ENCODE peak calls at places on chromosomes 6 and 20, in six cellular contexts. One of them, this sample, is unnamed. For H3K36me3, the result is how much of the 10 kb centered on the place peaks cover.

GRCh38 chr6:152151930-152152329 is 344.4 kb downstream of the ESR1 start:
- DNase-seq in ovary: no peak
- DNase-seq in OCI-LY7: no peak
- DNase-seq in testis: no peak
- DNase-seq in effector memory CD4-positive, alpha-beta T cell: no peak
- DNase-seq in fibroblast of lung: no peak
- DNase-seq in this sample: no peak

GRCh38 chr6:46054531-46054930 is 38.9 kb upstream of the CLIC5 start:
- DNase-seq in ovary: no peak
- DNase-seq in OCI-LY7: no peak
- DNase-seq in testis: no peak
- DNase-seq in effector memory CD4-positive, alpha-beta T cell: no peak
- DNase-seq in fibroblast of lung: no peak
- DNase-seq in this sample: no peak

GRCh38 chr20:45340236-45340847 is 7.9 kb downstream of the SDC4 start:
- DNase-seq in ovary: no peak
- DNase-seq in OCI-LY7: no peak
- DNase-seq in testis: no peak
- DNase-seq in effector memory CD4-positive, alpha-beta T cell: no peak
- DNase-seq in fibroblast of lung: no peak
- DNase-seq in this sample: no peak

GRCh38 chr6:138540468-138540867 is 41.2 kb upstream of the NHSL1 start:
- DNase-seq in ovary: no peak
- DNase-seq in OCI-LY7: no peak
- DNase-seq in testis: no peak
- DNase-seq in effector memory CD4-positive, alpha-beta T cell: no peak
- DNase-seq in fibroblast of lung: peak
- DNase-seq in this sample: no peak

GRCh38 chr6:37048851-37049734 is 43.6 kb downstream of the FGD2 start:
- DNase-seq in ovary: peak
- DNase-seq in OCI-LY7: peak
- DNase-seq in testis: peak
- DNase-seq in effector memory CD4-positive, alpha-beta T cell: peak
- DNase-seq in fibroblast of lung: peak
- DNase-seq in this sample: peak

GRCh38 chr6:28880894-28881780 is 42.6 kb downstream of the TRIM27 start:
- DNase-seq in ovary: peak
- DNase-seq in OCI-LY7: peak
- DNase-seq in testis: peak
- DNase-seq in effector memory CD4-positive, alpha-beta T cell: no peak
- DNase-seq in fibroblast of lung: peak
- DNase-seq in this sample: peak

GRCh38 chr6:156961282-156961892 is 184.2 kb downstream of the ARID1B start:
- DNase-seq in ovary: no peak
- DNase-seq in OCI-LY7: no peak
- DNase-seq in testis: no peak
- DNase-seq in effector memory CD4-positive, alpha-beta T cell: no peak
- DNase-seq in fibroblast of lung: no peak
- DNase-seq in this sample: no peak

GRCh38 chr6:145860562-145860961 is 46.0 kb upstream of the FBXO30 start:
- DNase-seq in ovary: no peak
- DNase-seq in OCI-LY7: no peak
- DNase-seq in testis: no peak
- DNase-seq in effector memory CD4-positive, alpha-beta T cell: no peak
- DNase-seq in fibroblast of lung: no peak
- DNase-seq in this sample: no peak

GRCh38 chr6:107444277-107444676 is 15.1 kb downstream of the PDSS2 start:
- DNase-seq in ovary: no peak
- DNase-seq in OCI-LY7: no peak
- DNase-seq in testis: no peak
- DNase-seq in effector memory CD4-positive, alpha-beta T cell: no peak
- DNase-seq in fibroblast of lung: peak
- DNase-seq in this sample: no peak

GRCh38 chr20:24743641-24744040 is 205.4 kb upstream of the CST7 start:
- DNase-seq in ovary: no peak
- DNase-seq in OCI-LY7: no peak
- DNase-seq in testis: no peak
- DNase-seq in effector memory CD4-positive, alpha-beta T cell: no peak
- DNase-seq in fibroblast of lung: no peak
- DNase-seq in this sample: no peak

GRCh38 chr20:24741673-24742072 is 207.4 kb upstream of the CST7 start:
- DNase-seq in ovary: no peak
- DNase-seq in OCI-LY7: no peak
- DNase-seq in testis: no peak
- DNase-seq in effector memory CD4-positive, alpha-beta T cell: no peak
- DNase-seq in fibroblast of lung: no peak
- DNase-seq in this sample: no peak

GRCh38 chr20:24739751-24740150 is 209.3 kb upstream of the CST7 start:
- DNase-seq in ovary: no peak
- DNase-seq in OCI-LY7: no peak
- DNase-seq in testis: no peak
- DNase-seq in effector memory CD4-positive, alpha-beta T cell: no peak
- DNase-seq in fibroblast of lung: no peak
- DNase-seq in this sample: no peak

GRCh38 chr20:24742989-24743388 is 206.1 kb upstream of the CST7 start:
- DNase-seq in ovary: no peak
- DNase-seq in OCI-LY7: no peak
- DNase-seq in testis: no peak
- DNase-seq in effector memory CD4-positive, alpha-beta T cell: no peak
- DNase-seq in fibroblast of lung: no peak
- DNase-seq in this sample: no peak

GRCh38 chr20:24742436-24742835 is 206.6 kb upstream of the CST7 start:
- DNase-seq in ovary: no peak
- DNase-seq in OCI-LY7: no peak
- DNase-seq in testis: no peak
- DNase-seq in effector memory CD4-positive, alpha-beta T cell: no peak
- DNase-seq in fibroblast of lung: no peak
- DNase-seq in this sample: no peak
- H3K27ac ChIP-seq in ovary: no peak
- H3K27ac ChIP-seq in OCI-LY7: no peak
- H3K27ac ChIP-seq in testis: no peak
- H3K27ac ChIP-seq in effector memory CD4-positive, alpha-beta T cell: no peak
- H3K27ac ChIP-seq in fibroblast of lung: no peak
- H3K27ac ChIP-seq in this sample: no peak

GRCh38 chr20:40494238-40494637 is 194.8 kb downstream of the MAFB start:
- DNase-seq in ovary: no peak
- DNase-seq in OCI-LY7: no peak
- DNase-seq in testis: peak
- DNase-seq in effector memory CD4-positive, alpha-beta T cell: no peak
- DNase-seq in fibroblast of lung: no peak
- DNase-seq in this sample: no peak
- H3K4me3 ChIP-seq in ovary: no peak
- H3K4me3 ChIP-seq in OCI-LY7: no peak
- H3K4me3 ChIP-seq in testis: no peak
- H3K4me3 ChIP-seq in effector memory CD4-positive, alpha-beta T cell: no peak
- H3K4me3 ChIP-seq in fibroblast of lung: no peak
- H3K4me3 ChIP-seq in this sample: no peak

GRCh38 chr6:121920616-121921015 is 478.8 kb upstream of the HSF2 start:
- DNase-seq in ovary: no peak
- DNase-seq in OCI-LY7: no peak
- DNase-seq in testis: no peak
- DNase-seq in effector memory CD4-positive, alpha-beta T cell: no peak
- DNase-seq in fibroblast of lung: no peak
- DNase-seq in this sample: no peak

GRCh38 chr6:121912905-121913304 is 477.5 kb downstream of the GJA1 start:
- DNase-seq in ovary: no peak
- DNase-seq in OCI-LY7: no peak
- DNase-seq in testis: no peak
- DNase-seq in effector memory CD4-positive, alpha-beta T cell: no peak
- DNase-seq in fibroblast of lung: peak
- DNase-seq in this sample: no peak

GRCh38 chr6:121917263-121917829 is 481.9 kb downstream of the GJA1 start:
- DNase-seq in ovary: no peak
- DNase-seq in OCI-LY7: no peak
- DNase-seq in testis: no peak
- DNase-seq in effector memory CD4-positive, alpha-beta T cell: no peak
- DNase-seq in fibroblast of lung: no peak
- DNase-seq in this sample: no peak

GRCh38 chr6:121917834-121918559 is 481.5 kb upstream of the HSF2 start:
- DNase-seq in ovary: no peak
- DNase-seq in OCI-LY7: no peak
- DNase-seq in testis: no peak
- DNase-seq in effector memory CD4-positive, alpha-beta T cell: no peak
- DNase-seq in fibroblast of lung: peak
- DNase-seq in this sample: no peak
- H3K36me3 ChIP-seq in ovary: under half
- H3K36me3 ChIP-seq in OCI-LY7: under half
- H3K36me3 ChIP-seq in testis: under half
- H3K36me3 ChIP-seq in effector memory CD4-positive, alpha-beta T cell: under half
- H3K36me3 ChIP-seq in fibroblast of lung: under half
- H3K36me3 ChIP-seq in this sample: under half

GRCh38 chr6:150053450-150053849 is 15.5 kb downstream of the ULBP3 start:
- DNase-seq in ovary: no peak
- DNase-seq in OCI-LY7: no peak
- DNase-seq in testis: no peak
- DNase-seq in effector memory CD4-positive, alpha-beta T cell: no peak
- DNase-seq in fibroblast of lung: no peak
- DNase-seq in this sample: no peak
- H3K27ac ChIP-seq in ovary: no peak
- H3K27ac ChIP-seq in OCI-LY7: no peak
- H3K27ac ChIP-seq in testis: no peak
- H3K27ac ChIP-seq in effector memory CD4-positive, alpha-beta T cell: no peak
- H3K27ac ChIP-seq in fibroblast of lung: no peak
- H3K27ac ChIP-seq in this sample: no peak

GRCh38 chr6:29926795-29927427 is 15.4 kb upstream of the HLA-A start:
- DNase-seq in ovary: peak
- DNase-seq in OCI-LY7: peak
- DNase-seq in testis: peak
- DNase-seq in effector memory CD4-positive, alpha-beta T cell: peak
- DNase-seq in fibroblast of lung: peak
- DNase-seq in this sample: no peak

GRCh38 chr6:29924731-29925130 is 17.6 kb upstream of the HLA-A start:
- DNase-seq in ovary: no peak
- DNase-seq in OCI-LY7: no peak
- DNase-seq in testis: no peak
- DNase-seq in effector memory CD4-positive, alpha-beta T cell: no peak
- DNase-seq in fibroblast of lung: no peak
- DNase-seq in this sample: peak

GRCh38 chr6:29926081-29926794 is 16.1 kb upstream of the HLA-A start:
- DNase-seq in ovary: peak
- DNase-seq in OCI-LY7: no peak
- DNase-seq in testis: no peak
- DNase-seq in effector memory CD4-positive, alpha-beta T cell: no peak
- DNase-seq in fibroblast of lung: no peak
- DNase-seq in this sample: no peak

GRCh38 chr6:29925341-29926080 is 16.8 kb upstream of the HLA-A start:
- DNase-seq in ovary: no peak
- DNase-seq in OCI-LY7: no peak
- DNase-seq in testis: no peak
- DNase-seq in effector memory CD4-positive, alpha-beta T cell: no peak
- DNase-seq in fibroblast of lung: no peak
- DNase-seq in this sample: no peak

GRCh38 chr6:29927841-29928388 is 14.4 kb upstream of the HLA-A start:
- DNase-seq in ovary: no peak
- DNase-seq in OCI-LY7: no peak
- DNase-seq in testis: no peak
- DNase-seq in effector memory CD4-positive, alpha-beta T cell: no peak
- DNase-seq in fibroblast of lung: no peak
- DNase-seq in this sample: no peak
- H3K4me3 ChIP-seq in ovary: no peak
- H3K4me3 ChIP-seq in OCI-LY7: no peak
- H3K4me3 ChIP-seq in testis: no peak
- H3K4me3 ChIP-seq in effector memory CD4-positive, alpha-beta T cell: peak
- H3K4me3 ChIP-seq in fibroblast of lung: no peak
- H3K4me3 ChIP-seq in this sample: no peak

GRCh38 chr6:3273707-3274521 is 15.2 kb downstream of the PSMG4 start:
- DNase-seq in ovary: no peak
- DNase-seq in OCI-LY7: no peak
- DNase-seq in testis: no peak
- DNase-seq in effector memory CD4-positive, alpha-beta T cell: no peak
- DNase-seq in fibroblast of lung: no peak
- DNase-seq in this sample: no peak
- H3K36me3 ChIP-seq in ovary: under half
- H3K36me3 ChIP-seq in OCI-LY7: under half
- H3K36me3 ChIP-seq in testis: under half
- H3K36me3 ChIP-seq in effector memory CD4-positive, alpha-beta T cell: under half
- H3K36me3 ChIP-seq in fibroblast of lung: under half
- H3K36me3 ChIP-seq in this sample: under half

GRCh38 chr20:35466856-35467255 is 11.5 kb downstream of the CEP250 start:
- DNase-seq in ovary: no peak
- DNase-seq in OCI-LY7: no peak
- DNase-seq in testis: no peak
- DNase-seq in effector memory CD4-positive, alpha-beta T cell: no peak
- DNase-seq in fibroblast of lung: no peak
- DNase-seq in this sample: no peak
- H3K27ac ChIP-seq in ovary: peak
- H3K27ac ChIP-seq in OCI-LY7: no peak
- H3K27ac ChIP-seq in testis: no peak
- H3K27ac ChIP-seq in effector memory CD4-positive, alpha-beta T cell: no peak
- H3K27ac ChIP-seq in fibroblast of lung: no peak
- H3K27ac ChIP-seq in this sample: no peak

DNA sequence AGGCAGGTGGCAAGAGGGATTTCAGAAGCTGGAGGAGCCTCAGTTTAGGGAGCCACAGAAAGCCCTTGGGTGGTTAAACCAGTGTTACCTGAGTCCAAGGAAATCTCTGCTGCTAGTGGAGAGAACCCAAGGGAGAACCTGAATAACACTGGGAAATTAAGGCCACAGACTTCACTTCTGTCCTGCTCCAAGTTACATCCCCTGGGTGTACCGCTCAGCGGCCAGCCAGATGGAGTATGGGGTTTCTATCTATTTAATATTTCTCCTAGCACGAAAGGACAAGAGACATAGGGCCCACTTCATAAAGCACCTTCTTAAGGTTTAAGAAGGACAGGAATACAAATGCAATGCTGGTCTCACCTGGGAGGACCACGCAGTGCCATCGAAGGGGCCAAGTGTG is 5.8 kb upstream of the CNKSR3 start:
- DNase-seq in ovary: no peak
- DNase-seq in OCI-LY7: no peak
- DNase-seq in testis: no peak
- DNase-seq in effector memory CD4-positive, alpha-beta T cell: no peak
- DNase-seq in fibroblast of lung: no peak
- DNase-seq in this sample: no peak
- H3K4me3 ChIP-seq in ovary: no peak
- H3K4me3 ChIP-seq in OCI-LY7: no peak
- H3K4me3 ChIP-seq in testis: no peak
- H3K4me3 ChIP-seq in effector memory CD4-positive, alpha-beta T cell: no peak
- H3K4me3 ChIP-seq in fibroblast of lung: no peak
- H3K4me3 ChIP-seq in this sample: no peak

GRCh38 chr20:49225896-49226295 is 6.7 kb downstream of the DDX27 start:
- DNase-seq in ovary: no peak
- DNase-seq in OCI-LY7: no peak
- DNase-seq in testis: no peak
- DNase-seq in effector memory CD4-positive, alpha-beta T cell: no peak
- DNase-seq in fibroblast of lung: no peak
- DNase-seq in this sample: no peak
- H3K36me3 ChIP-seq in ovary: under half
- H3K36me3 ChIP-seq in OCI-LY7: half or more
- H3K36me3 ChIP-seq in testis: under half
- H3K36me3 ChIP-seq in effector memory CD4-positive, alpha-beta T cell: half or more
- H3K36me3 ChIP-seq in fibroblast of lung: under half
- H3K36me3 ChIP-seq in this sample: half or more

DNA sequence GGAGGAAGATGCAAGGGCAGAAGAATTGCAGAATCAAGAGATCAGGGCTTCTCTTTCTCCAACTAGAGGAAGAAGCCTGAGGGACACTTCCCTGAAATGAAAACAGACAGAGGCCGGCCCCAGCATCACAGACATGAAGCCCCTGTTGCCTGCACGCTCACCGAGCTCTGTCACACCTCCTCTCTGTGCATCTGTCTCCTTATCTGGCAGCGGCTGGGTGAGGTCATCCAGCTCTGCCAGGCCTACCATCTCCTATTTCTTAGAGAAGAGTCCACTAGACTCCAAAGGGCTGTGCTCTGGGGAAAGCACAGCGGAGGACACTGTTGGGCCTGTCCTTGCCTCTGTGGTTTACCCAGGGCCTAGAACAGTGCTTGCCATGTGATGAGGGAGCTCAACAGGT is 71.9 kb upstream of the MLN start:
- DNase-seq in ovary: no peak
- DNase-seq in OCI-LY7: no peak
- DNase-seq in testis: no peak
- DNase-seq in effector memory CD4-positive, alpha-beta T cell: no peak
- DNase-seq in fibroblast of lung: no peak
- DNase-seq in this sample: no peak
- H3K27ac ChIP-seq in ovary: no peak
- H3K27ac ChIP-seq in OCI-LY7: no peak
- H3K27ac ChIP-seq in testis: no peak
- H3K27ac ChIP-seq in effector memory CD4-positive, alpha-beta T cell: no peak
- H3K27ac ChIP-seq in fibroblast of lung: no peak
- H3K27ac ChIP-seq in this sample: no peak